ENCODE peak calls at places on chromosomes 13 and 19, in six cellular contexts. One of them, this sample, is unnamed.

GRCh38 chr19:3039641-3040077 is 10.6 kb upstream of the TLE2 start:
- DNase-seq in cardiac septum: no peak
- DNase-seq in mesothelial cell of epicardium: no peak
- DNase-seq in fibroblast of mammary gland: no peak
- DNase-seq in fibroblast of lung: no peak
- DNase-seq in lower leg skin: no peak
- DNase-seq in this sample: no peak

GRCh38 chr19:15195381-15195964 is 5.3 kb downstream of the NOTCH3 start:
- DNase-seq in cardiac septum: no peak
- DNase-seq in mesothelial cell of epicardium: peak; percentile 77
- DNase-seq in fibroblast of mammary gland: peak; percentile 74
- DNase-seq in fibroblast of lung: peak; percentile 53
- DNase-seq in lower leg skin: peak; percentile 92
- DNase-seq in this sample: no peak

GRCh38 chr19:56873493-56873892 is 33.0 kb upstream of the PEG3 start:
- DNase-seq in cardiac septum: no peak
- DNase-seq in mesothelial cell of epicardium: no peak
- DNase-seq in fibroblast of mammary gland: no peak
- DNase-seq in fibroblast of lung: no peak
- DNase-seq in lower leg skin: no peak
- DNase-seq in this sample: no peak

GRCh38 chr13:105665284-105665683 is 870.2 kb downstream of the EFNB2 start:
- DNase-seq in cardiac septum: no peak
- DNase-seq in mesothelial cell of epicardium: no peak
- DNase-seq in fibroblast of mammary gland: no peak
- DNase-seq in fibroblast of lung: no peak
- DNase-seq in lower leg skin: no peak
- DNase-seq in this sample: no peak

GRCh38 chr13:32142956-32143375 is 111.4 kb downstream of the FRY start:
- DNase-seq in cardiac septum: no peak
- DNase-seq in mesothelial cell of epicardium: no peak
- DNase-seq in fibroblast of mammary gland: peak; percentile 38
- DNase-seq in fibroblast of lung: peak; percentile 36
- DNase-seq in lower leg skin: no peak
- DNase-seq in this sample: no peak

GRCh38 chr19:18437481-18438330 is at the start of gene ISYNA1:
- DNase-seq in cardiac septum: no peak
- DNase-seq in mesothelial cell of epicardium: peak; percentile 72
- DNase-seq in fibroblast of mammary gland: no peak
- DNase-seq in fibroblast of lung: no peak
- DNase-seq in lower leg skin: peak; percentile 93
- DNase-seq in this sample: no peak

GRCh38 chr19:10587022-10587838 is at the start of gene AP1M2:
- DNase-seq in cardiac septum: no peak
- DNase-seq in mesothelial cell of epicardium: no peak
- DNase-seq in fibroblast of mammary gland: no peak
- DNase-seq in fibroblast of lung: no peak
- DNase-seq in lower leg skin: no peak
- DNase-seq in this sample: no peak

GRCh38 chr19:54415208-54415900 is at the start of gene TTYH1:
- DNase-seq in cardiac septum: no peak
- DNase-seq in mesothelial cell of epicardium: no peak
- DNase-seq in fibroblast of mammary gland: no peak
- DNase-seq in fibroblast of lung: no peak
- DNase-seq in lower leg skin: no peak
- DNase-seq in this sample: no peak

GRCh38 chr19:42201489-42202289 is 15.8 kb downstream of the DEDD2 start:
- DNase-seq in cardiac septum: peak; percentile 91
- DNase-seq in mesothelial cell of epicardium: no peak
- DNase-seq in fibroblast of mammary gland: no peak
- DNase-seq in fibroblast of lung: no peak
- DNase-seq in lower leg skin: peak; percentile 89
- DNase-seq in this sample: no peak

GRCh38 chr13:90055121-90055520 is 1292.4 kb upstream of the MIR17HG start:
- DNase-seq in cardiac septum: no peak
- DNase-seq in mesothelial cell of epicardium: no peak
- DNase-seq in fibroblast of mammary gland: peak; percentile 3
- DNase-seq in fibroblast of lung: peak; percentile 8
- DNase-seq in lower leg skin: no peak
- DNase-seq in this sample: no peak

GRCh38 chr19:50203281-50204080 is at the start of gene MYH14:
- DNase-seq in cardiac septum: peak; percentile 91
- DNase-seq in mesothelial cell of epicardium: peak; percentile 93
- DNase-seq in fibroblast of mammary gland: peak; percentile 34
- DNase-seq in fibroblast of lung: no peak
- DNase-seq in lower leg skin: peak; percentile 92
- DNase-seq in this sample: no peak

GRCh38 chr19:32662186-32662585 is 12.8 kb downstream of the ANKRD27 start:
- DNase-seq in cardiac septum: no peak
- DNase-seq in mesothelial cell of epicardium: no peak
- DNase-seq in fibroblast of mammary gland: peak; percentile 75
- DNase-seq in fibroblast of lung: peak; percentile 23
- DNase-seq in lower leg skin: no peak
- DNase-seq in this sample: no peak

GRCh38 chr13:87052731-87053130 is 618.4 kb upstream of the SLITRK5 start:
- DNase-seq in cardiac septum: no peak
- DNase-seq in mesothelial cell of epicardium: no peak
- DNase-seq in fibroblast of mammary gland: peak; percentile 74
- DNase-seq in fibroblast of lung: peak; percentile 76
- DNase-seq in lower leg skin: no peak
- DNase-seq in this sample: no peak

GRCh38 chr19:11012507-11012906 is 51.7 kb downstream of the SMARCA4 start:
- DNase-seq in cardiac septum: no peak
- DNase-seq in mesothelial cell of epicardium: no peak
- DNase-seq in fibroblast of mammary gland: no peak
- DNase-seq in fibroblast of lung: no peak
- DNase-seq in lower leg skin: no peak
- DNase-seq in this sample: no peak

GRCh38 chr13:50611117-50611781 is 232.2 kb downstream of the DLEU7 start:
- DNase-seq in cardiac septum: no peak
- DNase-seq in mesothelial cell of epicardium: no peak
- DNase-seq in fibroblast of mammary gland: no peak
- DNase-seq in fibroblast of lung: no peak
- DNase-seq in lower leg skin: no peak
- DNase-seq in this sample: no peak

GRCh38 chr13:114068723-114069322 is 63.6 kb downstream of the RASA3 start:
- DNase-seq in cardiac septum: peak; percentile 74
- DNase-seq in mesothelial cell of epicardium: no peak
- DNase-seq in fibroblast of mammary gland: peak; percentile 85
- DNase-seq in fibroblast of lung: peak; percentile 81
- DNase-seq in lower leg skin: no peak
- DNase-seq in this sample: peak; percentile 51

GRCh38 chr13:95447766-95448165 is 104.8 kb upstream of the CLDN10 start:
- DNase-seq in cardiac septum: no peak
- DNase-seq in mesothelial cell of epicardium: no peak
- DNase-seq in fibroblast of mammary gland: no peak
- DNase-seq in fibroblast of lung: no peak
- DNase-seq in lower leg skin: no peak
- DNase-seq in this sample: no peak

GRCh38 chr13:35471466-35472307 is 4.8 kb downstream of the MAB21L1 start:
- DNase-seq in cardiac septum: no peak
- DNase-seq in mesothelial cell of epicardium: no peak
- DNase-seq in fibroblast of mammary gland: peak; percentile 75
- DNase-seq in fibroblast of lung: peak; percentile 33
- DNase-seq in lower leg skin: no peak
- DNase-seq in this sample: no peak

GRCh38 chr13:105918842-105919741 is 616.4 kb downstream of the EFNB2 start:
- DNase-seq in cardiac septum: no peak
- DNase-seq in mesothelial cell of epicardium: no peak
- DNase-seq in fibroblast of mammary gland: peak; percentile 83
- DNase-seq in fibroblast of lung: peak; percentile 91
- DNase-seq in lower leg skin: no peak
- DNase-seq in this sample: no peak

GRCh38 chr13:65555973-65556372 is 1674.2 kb downstream of the PCDH9 start:
- DNase-seq in cardiac septum: no peak
- DNase-seq in mesothelial cell of epicardium: no peak
- DNase-seq in fibroblast of mammary gland: no peak
- DNase-seq in fibroblast of lung: no peak
- DNase-seq in lower leg skin: no peak
- DNase-seq in this sample: no peak

GRCh38 chr19:30431591-30431990 is 59.4 kb downstream of the ZNF536 start:
- DNase-seq in cardiac septum: peak; percentile 53
- DNase-seq in mesothelial cell of epicardium: no peak
- DNase-seq in fibroblast of mammary gland: no peak
- DNase-seq in fibroblast of lung: no peak
- DNase-seq in lower leg skin: no peak
- DNase-seq in this sample: no peak

GRCh38 chr13:54305377-54305776 is 1276.8 kb downstream of the OLFM4 start:
- DNase-seq in cardiac septum: no peak
- DNase-seq in mesothelial cell of epicardium: no peak
- DNase-seq in fibroblast of mammary gland: no peak
- DNase-seq in fibroblast of lung: no peak
- DNase-seq in lower leg skin: no peak
- DNase-seq in this sample: no peak

GRCh38 chr13:102799544-102800144 is 725 bp downstream of the BIVM start:
- DNase-seq in cardiac septum: no peak
- DNase-seq in mesothelial cell of epicardium: peak; percentile 60
- DNase-seq in fibroblast of mammary gland: peak; percentile 25
- DNase-seq in fibroblast of lung: peak; percentile 30
- DNase-seq in lower leg skin: peak; percentile 87
- DNase-seq in this sample: no peak